ENCODE peak calls at places on chromosomes 7 and 10, in nine cellular contexts. O, J, N, H, Q, Z, W, U and P are unnamed samples.

GRCh38 chr7:151869457-151869856 is 7.5 kb downstream of the PRKAG2 start:
- DNase-seq in Z (no peak), J (no peak), O (no peak), N (no peak), U (no peak), Q (no peak), W (no peak), H (no peak), P (no peak)

GRCh38 chr7:91112902-91113321 is 151.3 kb upstream of the FZD1 start:
- DNase-seq in U (no peak), O (no peak), J (no peak), Q (no peak), W (no peak), H (no peak), N (no peak), Z (peak; percentile 42), P (no peak)

GRCh38 chr10:3477683-3478082 is 305.1 kb upstream of the PITRM1 start:
- DNase-seq in H (no peak), U (no peak), N (no peak), Q (no peak), Z (peak; percentile 81), J (no peak), W (no peak), O (no peak), P (no peak)

GRCh38 chr10:112374724-112375541 is 1.0 kb downstream of the ACSL5 start:
- DNase-seq in H (no peak), N (peak; percentile 68), Z (no peak), O (no peak), U (no peak), W (peak; percentile 49), J (no peak), Q (no peak), P (no peak)

GRCh38 chr7:81210092-81211064 is 291.5 kb upstream of the SEMA3C start:
- DNase-seq in W (no peak), N (no peak), J (no peak), U (no peak), O (no peak), H (no peak), Q (no peak), Z (peak; percentile 95), P (no peak)

GRCh38 chr7:129108583-129108982 is 35.9 kb upstream of the TSPAN33 start:
- DNase-seq in Q (no peak), J (no peak), W (no peak), N (no peak), U (no peak), H (no peak), O (no peak), Z (no peak), P (no peak)

GRCh38 chr7:49580000-49580399 is 193.4 kb upstream of the VWC2 start:
- DNase-seq in J (no peak), N (no peak), W (no peak), Z (no peak), H (no peak), U (no peak), O (no peak), Q (no peak), P (no peak)

GRCh38 chr10:118793545-118793944 is 38.8 kb upstream of the CACUL1 start:
- DNase-seq in J (no peak), U (no peak), N (no peak), O (peak; percentile 42), W (no peak), Z (no peak), Q (no peak), H (no peak), P (no peak)

GRCh38 chr7:157663061-157663863 is 326.5 kb downstream of the DNAJB6 start:
- DNase-seq in Q (no peak), O (no peak), U (no peak), H (no peak), W (no peak), J (no peak), Z (no peak), N (no peak), P (no peak)

GRCh38 chr10:87177-88080 is 38.3 kb upstream of the TUBB8 start:
- DNase-seq in O (no peak), Z (no peak), Q (no peak), J (no peak), N (no peak), W (no peak), H (no peak), U (no peak), P (no peak)

GRCh38 chr10:90787906-90788491 is 69.8 kb downstream of the HTR7 start:
- DNase-seq in Q (peak; percentile 41), O (no peak), H (peak; percentile 53), J (no peak), U (peak; percentile 27), Z (peak; percentile 59), W (peak; percentile 35), N (peak; percentile 23), P (peak; percentile 47)

GRCh38 chr10:62048919-62049636 is 147.6 kb downstream of the ARID5B start:
- DNase-seq in U (peak; percentile 14), N (no peak), Z (peak; percentile 97), Q (peak; percentile 57), H (peak; percentile 25), J (peak; percentile 94), O (peak; percentile 79), W (peak; percentile 77), P (peak; percentile 58)

GRCh38 chr7:6261699-6262098 is 10.7 kb downstream of the CYTH3 start:
- DNase-seq in Z (no peak), H (no peak), J (no peak), O (no peak), N (no peak), W (no peak), U (no peak), Q (no peak), P (no peak)

GRCh38 chr10:83459124-83459523 is 680.2 kb upstream of the GHITM start:
- DNase-seq in Q (no peak), N (no peak), H (no peak), O (no peak), J (no peak), U (no peak), W (no peak), Z (no peak), P (no peak)

GRCh38 chr10:2619472-2619871 is 447.9 kb upstream of the PFKP start:
- DNase-seq in O (no peak), W (peak; percentile 10), J (no peak), H (peak; percentile 41), Q (peak; percentile 18), Z (no peak), N (no peak), U (no peak), P (peak; percentile 62)

GRCh38 chr7:29977926-29978652 is 11.5 kb downstream of the SCRN1 start:
- DNase-seq in N (no peak), Z (no peak), H (peak; percentile 23), W (peak; percentile 20), O (no peak), U (no peak), Q (no peak), J (no peak), P (peak; percentile 46)
- TF ChIP-seq CTCF in N (no peak), Z (no peak), H (peak; percentile 12), W (no peak), O (no peak), U (peak; percentile 38), Q (peak; percentile 28), J (no peak), P (peak; percentile 38)

DNA sequence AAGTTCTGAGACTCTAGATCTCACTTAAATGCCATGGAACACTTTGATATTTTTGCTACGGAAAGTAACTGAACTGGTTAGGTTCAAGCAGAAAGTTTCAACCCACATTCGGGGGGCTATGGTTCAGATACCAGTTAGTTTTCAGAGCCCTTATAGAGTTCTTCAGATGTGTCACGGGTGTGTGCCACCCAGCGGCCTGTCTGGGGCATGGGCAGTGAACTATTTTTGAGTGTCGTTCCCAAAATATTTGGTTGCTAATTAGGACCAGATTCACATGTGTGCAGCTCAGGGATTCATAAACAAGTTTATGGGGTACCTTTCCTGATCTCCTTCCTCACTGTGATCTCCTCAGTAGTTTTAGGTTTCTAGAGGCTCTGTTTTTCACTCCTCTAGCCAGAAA is 271.9 kb downstream of the C7orf25 start:
- DNase-seq in H (no peak), N (no peak), W (no peak), Q (no peak), Z (no peak), O (no peak), U (no peak), J (no peak), P (no peak)
- TF ChIP-seq CTCF in H (no peak), N (no peak), W (no peak), Q (no peak), Z (no peak), O (no peak), U (no peak), J (peak; percentile 49), P (no peak)

GRCh38 chr7:149862156-149862555 is 11.6 kb upstream of the ATP6V0E2 start:
- DNase-seq in J (no peak), U (no peak), W (no peak), N (no peak), Q (no peak), H (no peak), O (no peak), Z (no peak), P (no peak)

GRCh38 chr7:149863500-149863899 is 10.3 kb upstream of the ATP6V0E2 start:
- DNase-seq in O (no peak), W (no peak), Z (no peak), H (no peak), N (no peak), U (no peak), J (no peak), Q (no peak), P (no peak)

GRCh38 chr7:149859369-149859768 is 14.4 kb upstream of the ATP6V0E2 start:
- DNase-seq in H (no peak), J (no peak), N (no peak), W (no peak), O (no peak), U (no peak), Z (no peak), Q (no peak), P (no peak)

GRCh38 chr7:149859881-149860280 is 13.9 kb upstream of the ATP6V0E2 start:
- DNase-seq in Z (no peak), N (no peak), J (no peak), W (no peak), U (no peak), Q (no peak), H (no peak), O (no peak), P (no peak)

DNA sequence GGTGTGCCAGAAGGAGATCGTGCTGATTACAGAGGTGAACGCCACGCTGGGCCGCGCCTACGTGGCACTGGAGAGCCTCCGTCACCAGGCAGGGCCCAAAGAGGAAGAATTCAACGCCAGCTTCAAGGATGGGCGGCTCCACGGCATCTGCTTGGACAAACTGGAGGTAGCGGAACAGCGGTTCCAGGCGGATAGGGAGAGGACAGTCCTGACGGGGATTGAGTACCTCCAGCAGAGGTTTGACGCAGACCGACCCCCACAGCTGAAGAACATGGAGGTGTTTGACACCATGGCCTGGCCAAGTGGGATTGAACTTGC is 12.1 kb upstream of the ATP6V0E2 start:
- DNase-seq in H (no peak), Z (no peak), U (no peak), N (no peak), O (no peak), J (no peak), W (no peak), Q (no peak), P (no peak)
- TF ChIP-seq CTCF in H (no peak), Z (no peak), U (no peak), N (no peak), O (no peak), J (no peak), W (no peak), Q (no peak), P (peak; percentile 1)

DNA sequence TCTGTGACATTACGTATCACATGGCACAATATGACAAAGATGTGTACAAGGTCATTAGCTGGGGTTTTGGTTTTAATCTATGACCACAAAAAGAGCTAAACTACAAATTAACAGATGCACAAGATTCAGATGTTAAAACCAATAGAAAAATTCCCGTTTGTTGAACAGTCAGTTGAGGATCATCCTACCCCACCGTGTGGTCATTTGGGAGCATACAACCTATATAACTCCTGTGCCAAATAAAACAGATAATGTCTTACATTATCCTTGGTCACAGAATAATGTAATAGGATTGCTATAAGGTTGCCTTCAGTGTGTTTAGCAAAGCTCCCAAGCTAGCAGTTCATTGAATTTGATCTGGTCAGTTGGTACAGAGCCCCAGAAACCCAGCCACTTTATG is 28.2 kb downstream of the ASNS start:
- DNase-seq in H (no peak), Q (no peak), W (no peak), J (no peak), O (no peak), Z (no peak), N (no peak), U (no peak), P (no peak)
- TF ChIP-seq CTCF in H (no peak), Q (no peak), W (no peak), J (no peak), O (no peak), Z (no peak), N (no peak), U (no peak), P (no peak)